ENCODE peak calls at places on chromosomes 16 and 17, in four cellular contexts. One of them, this sample, is unnamed.

GRCh38 chr17:60645918-60646523 is 31.6 kb upstream of the BCAS3 start:
- DNase-seq in GM20000: no peak
- DNase-seq in ecto neural progenitor cell: no peak
- DNase-seq in SHP77: no peak
- DNase-seq in this sample: peak

GRCh38 chr17:50829336-50829735 is 6.0 kb upstream of the WFIKKN2 start:
- DNase-seq in SHP77: no peak
- DNase-seq in ecto neural progenitor cell: no peak
- DNase-seq in GM20000: no peak
- DNase-seq in this sample: no peak

GRCh38 chr16:11389631-11390565 is 44.6 kb downstream of the RMI2 start:
- DNase-seq in ecto neural progenitor cell: no peak
- DNase-seq in SHP77: no peak
- DNase-seq in GM20000: peak
- DNase-seq in this sample: no peak

GRCh38 chr17:83203472-83204221 is 124.2 kb downstream of the METRNL start:
- DNase-seq in SHP77: no peak
- DNase-seq in GM20000: no peak
- DNase-seq in ecto neural progenitor cell: no peak
- DNase-seq in this sample: no peak

GRCh38 chr17:34306466-34306865 is 12.8 kb upstream of the CCL8 start:
- DNase-seq in SHP77: no peak
- DNase-seq in GM20000: no peak
- DNase-seq in ecto neural progenitor cell: peak
- DNase-seq in this sample: no peak

GRCh38 chr16:69273009-69273408 is 38.1 kb upstream of the VPS4A start:
- DNase-seq in SHP77: no peak
- DNase-seq in GM20000: no peak
- DNase-seq in ecto neural progenitor cell: no peak
- DNase-seq in this sample: no peak

GRCh38 chr17:61567045-61567802 is 23.8 kb downstream of the NACA2 start:
- DNase-seq in GM20000: no peak
- DNase-seq in SHP77: no peak
- DNase-seq in ecto neural progenitor cell: no peak
- DNase-seq in this sample: no peak

GRCh38 chr16:876523-877241 is 76.1 kb upstream of the GNG13 start:
- DNase-seq in ecto neural progenitor cell: no peak
- DNase-seq in GM20000: no peak
- DNase-seq in SHP77: no peak
- DNase-seq in this sample: no peak

GRCh38 chr17:80499961-80500665 is 23.7 kb upstream of the NPTX1 start:
- DNase-seq in GM20000: no peak
- DNase-seq in ecto neural progenitor cell: no peak
- DNase-seq in SHP77: no peak
- DNase-seq in this sample: no peak

GRCh38 chr17:77117415-77117814 is 23.4 kb upstream of the SEC14L1 start:
- DNase-seq in SHP77: no peak
- DNase-seq in GM20000: no peak
- DNase-seq in ecto neural progenitor cell: no peak
- DNase-seq in this sample: no peak

GRCh38 chr16:68646948-68647659 is 2.0 kb downstream of the CDH3 start:
- DNase-seq in GM20000: no peak
- DNase-seq in SHP77: no peak
- DNase-seq in ecto neural progenitor cell: no peak
- DNase-seq in this sample: no peak

GRCh38 chr16:5143761-5144620 is 46.4 kb upstream of the EEF2KMT start:
- DNase-seq in GM20000: no peak
- DNase-seq in SHP77: no peak
- DNase-seq in ecto neural progenitor cell: no peak
- DNase-seq in this sample: no peak

GRCh38 chr16:89270666-89271345 is 53.3 kb downstream of the ZNF778 start:
- DNase-seq in GM20000: no peak
- DNase-seq in SHP77: no peak
- DNase-seq in ecto neural progenitor cell: no peak
- DNase-seq in this sample: no peak

GRCh38 chr17:82832411-82832810 is 7.4 kb downstream of the ZNF750 start:
- DNase-seq in SHP77: no peak
- DNase-seq in GM20000: no peak
- DNase-seq in ecto neural progenitor cell: no peak
- DNase-seq in this sample: no peak

GRCh38 chr17:78002166-78002565 is 43.7 kb downstream of the TNRC6C start:
- DNase-seq in GM20000: no peak
- DNase-seq in SHP77: no peak
- DNase-seq in ecto neural progenitor cell: no peak
- DNase-seq in this sample: no peak

GRCh38 chr17:17874478-17874877 is 37.7 kb upstream of the SREBF1 start:
- DNase-seq in SHP77: no peak
- DNase-seq in ecto neural progenitor cell: no peak
- DNase-seq in GM20000: no peak
- DNase-seq in this sample: no peak

GRCh38 chr16:27318399-27319256 is 4.9 kb downstream of the IL4R start:
- DNase-seq in SHP77: no peak
- DNase-seq in GM20000: peak
- DNase-seq in ecto neural progenitor cell: no peak
- DNase-seq in this sample: no peak

GRCh38 chr17:56593073-56593740 is at the start of gene NOG:
- DNase-seq in GM20000: peak
- DNase-seq in SHP77: no peak
- DNase-seq in ecto neural progenitor cell: peak
- DNase-seq in this sample: peak

GRCh38 chr17:40457369-40457768 is 14.1 kb downstream of the IGFBP4 start:
- DNase-seq in ecto neural progenitor cell: no peak
- DNase-seq in GM20000: no peak
- DNase-seq in SHP77: no peak
- DNase-seq in this sample: no peak

GRCh38 chr17:68291836-68292688 is 767 bp downstream of the ARSG start:
- DNase-seq in GM20000: peak
- DNase-seq in SHP77: no peak
- DNase-seq in ecto neural progenitor cell: peak
- DNase-seq in this sample: peak

GRCh38 chr16:86241681-86242080 is 268.6 kb upstream of the FOXF1 start:
- DNase-seq in ecto neural progenitor cell: no peak
- DNase-seq in SHP77: no peak
- DNase-seq in GM20000: no peak
- DNase-seq in this sample: no peak

GRCh38 chr16:64202571-64202970 is 919.3 kb downstream of the CDH11 start:
- DNase-seq in ecto neural progenitor cell: no peak
- DNase-seq in GM20000: no peak
- DNase-seq in SHP77: no peak
- DNase-seq in this sample: no peak

GRCh38 chr17:77722366-77722765 is 236.1 kb upstream of the TNRC6C start:
- DNase-seq in GM20000: no peak
- DNase-seq in ecto neural progenitor cell: peak
- DNase-seq in SHP77: no peak
- DNase-seq in this sample: no peak

GRCh38 chr17:45020354-45021138 is 30.9 kb downstream of the DCAKD start:
- DNase-seq in ecto neural progenitor cell: no peak
- DNase-seq in SHP77: no peak
- DNase-seq in GM20000: no peak
- DNase-seq in this sample: no peak

GRCh38 chr16:72794986-72795385 is 252.9 kb downstream of the ZFHX3 start:
- DNase-seq in ecto neural progenitor cell: no peak
- DNase-seq in GM20000: no peak
- DNase-seq in SHP77: no peak
- DNase-seq in this sample: no peak

GRCh38 chr17:73481672-73482071 is 162.6 kb downstream of the SDK2 start:
- DNase-seq in GM20000: no peak
- DNase-seq in SHP77: no peak
- DNase-seq in ecto neural progenitor cell: no peak
- DNase-seq in this sample: no peak